ENCODE peak calls at places on chromosomes 7 and 10, in six cellular contexts. One of them, this sample, is unnamed.

GRCh38 chr10:77643795-77644468 is 6.3 kb upstream of the KCNMA1 start:
- DNase-seq in GM04504: no peak
- DNase-seq in left ventricle myocardium inferior: no peak
- DNase-seq in Calu3: peak
- DNase-seq in Right ventricle myocardium superior: no peak
- DNase-seq in A549: peak
- DNase-seq in this sample: no peak

GRCh38 chr7:18727094-18727870 is 231.7 kb downstream of the HDAC9 start:
- DNase-seq in GM04504: no peak
- DNase-seq in left ventricle myocardium inferior: no peak
- DNase-seq in Calu3: no peak
- DNase-seq in Right ventricle myocardium superior: no peak
- DNase-seq in A549: no peak
- DNase-seq in this sample: no peak

GRCh38 chr10:61136151-61136550 is 192.2 kb upstream of the RHOBTB1 start:
- DNase-seq in GM04504: no peak
- DNase-seq in left ventricle myocardium inferior: no peak
- DNase-seq in Calu3: peak
- DNase-seq in Right ventricle myocardium superior: no peak
- DNase-seq in A549: peak
- DNase-seq in this sample: no peak

GRCh38 chr7:150685219-150686029 is at the start of gene GIMAP2:
- DNase-seq in GM04504: peak
- DNase-seq in left ventricle myocardium inferior: no peak
- DNase-seq in Calu3: no peak
- DNase-seq in Right ventricle myocardium superior: no peak
- DNase-seq in A549: no peak
- DNase-seq in this sample: no peak

GRCh38 chr10:78960316-78960800 is 108.4 kb upstream of the ZMIZ1 start:
- DNase-seq in GM04504: peak
- DNase-seq in left ventricle myocardium inferior: peak
- DNase-seq in Calu3: peak
- DNase-seq in Right ventricle myocardium superior: peak
- DNase-seq in A549: no peak
- DNase-seq in this sample: peak

GRCh38 chr7:14521183-14521582 is 381.4 kb downstream of the DGKB start:
- DNase-seq in GM04504: no peak
- DNase-seq in left ventricle myocardium inferior: no peak
- DNase-seq in Calu3: no peak
- DNase-seq in Right ventricle myocardium superior: no peak
- DNase-seq in A549: no peak
- DNase-seq in this sample: no peak

GRCh38 chr10:32150532-32151101 is 94.4 kb upstream of the KIF5B start:
- DNase-seq in GM04504: no peak
- DNase-seq in left ventricle myocardium inferior: no peak
- DNase-seq in Calu3: no peak
- DNase-seq in Right ventricle myocardium superior: no peak
- DNase-seq in A549: no peak
- DNase-seq in this sample: no peak

GRCh38 chr10:84805149-84805548 is 476.8 kb downstream of the CCSER2 start:
- DNase-seq in GM04504: no peak
- DNase-seq in left ventricle myocardium inferior: no peak
- DNase-seq in Calu3: no peak
- DNase-seq in Right ventricle myocardium superior: no peak
- DNase-seq in A549: no peak
- DNase-seq in this sample: no peak

GRCh38 chr7:29202651-29203069 is 8.1 kb downstream of the CHN2 start:
- DNase-seq in GM04504: no peak
- DNase-seq in left ventricle myocardium inferior: no peak
- DNase-seq in Calu3: no peak
- DNase-seq in Right ventricle myocardium superior: no peak
- DNase-seq in A549: no peak
- DNase-seq in this sample: no peak

GRCh38 chr7:1488016-1488415 is 16.2 kb downstream of the INTS1 start:
- DNase-seq in GM04504: no peak
- DNase-seq in left ventricle myocardium inferior: no peak
- DNase-seq in Calu3: no peak
- DNase-seq in Right ventricle myocardium superior: no peak
- DNase-seq in A549: no peak
- DNase-seq in this sample: no peak

GRCh38 chr7:23597908-23598224 is 684 bp downstream of the CCDC126 start:
- DNase-seq in GM04504: no peak
- DNase-seq in left ventricle myocardium inferior: no peak
- DNase-seq in Calu3: no peak
- DNase-seq in Right ventricle myocardium superior: no peak
- DNase-seq in A549: no peak
- DNase-seq in this sample: no peak

GRCh38 chr7:836429-836828 is 4.2 kb downstream of the SUN1 start:
- DNase-seq in GM04504: no peak
- DNase-seq in left ventricle myocardium inferior: no peak
- DNase-seq in Calu3: peak
- DNase-seq in Right ventricle myocardium superior: peak
- DNase-seq in A549: peak
- DNase-seq in this sample: no peak

GRCh38 chr10:86260564-86260963 is 106.0 kb downstream of the GRID1 start:
- DNase-seq in GM04504: no peak
- DNase-seq in left ventricle myocardium inferior: no peak
- DNase-seq in Calu3: no peak
- DNase-seq in Right ventricle myocardium superior: no peak
- DNase-seq in A549: no peak
- DNase-seq in this sample: no peak

GRCh38 chr7:139602143-139602722 is 78.7 kb downstream of the CLEC2L start:
- DNase-seq in GM04504: no peak
- DNase-seq in left ventricle myocardium inferior: no peak
- DNase-seq in Calu3: no peak
- DNase-seq in Right ventricle myocardium superior: no peak
- DNase-seq in A549: peak
- DNase-seq in this sample: no peak

GRCh38 chr10:11934262-11934661 is 108.3 kb downstream of the UPF2 start:
- DNase-seq in GM04504: peak
- DNase-seq in left ventricle myocardium inferior: no peak
- DNase-seq in Calu3: no peak
- DNase-seq in Right ventricle myocardium superior: no peak
- DNase-seq in A549: no peak
- DNase-seq in this sample: no peak

GRCh38 chr10:55630491-55631056 is 730.5 kb downstream of the ZWINT start:
- DNase-seq in GM04504: no peak
- DNase-seq in left ventricle myocardium inferior: no peak
- DNase-seq in Calu3: no peak
- DNase-seq in Right ventricle myocardium superior: peak
- DNase-seq in A549: no peak
- DNase-seq in this sample: no peak

GRCh38 chr10:100826983-100827818 is 81.8 kb downstream of the PAX2 start:
- DNase-seq in GM04504: no peak
- DNase-seq in left ventricle myocardium inferior: no peak
- DNase-seq in Calu3: peak
- DNase-seq in Right ventricle myocardium superior: no peak
- DNase-seq in A549: peak
- DNase-seq in this sample: no peak

This sample was measured in gastrocnemius medialis.